ENCODE peak calls at places on chromosomes 5 and 9, in eight cellular contexts. W is WERI-Rb-1, Z is AG04450, O is mucosa of descending colon, X is lower lobe of right lung, I is nephron progenitor cell, K is endothelial cell, A is GM20000. V is an unnamed sample.

GRCh38 chr9:37739222-37739621 is 14.4 kb upstream of the TRMT10B start:
- DNase-seq in W (peak; percentile 79), Z (no peak), O (no peak), X (no peak), I (no peak), K (no peak), A (no peak), V (no peak)

GRCh38 chr5:174925586-174925985 is 201.2 kb downstream of the MSX2 start:
- DNase-seq in W (no peak), Z (no peak), O (no peak), X (no peak), I (no peak), K (no peak), A (no peak), V (no peak)

GRCh38 chr5:34535944-34536628 is 120.0 kb upstream of the RAI14 start:
- DNase-seq in W (no peak), Z (no peak), O (no peak), X (no peak), I (no peak), K (no peak), A (no peak), V (no peak)

GRCh38 chr5:129249891-129250290 is 155.3 kb downstream of the ISOC1 start:
- DNase-seq in W (no peak), Z (no peak), O (no peak), X (no peak), I (no peak), K (no peak), A (no peak), V (no peak)

GRCh38 chr5:67673180-67673579 is 476.6 kb upstream of the CD180 start:
- DNase-seq in W (no peak), Z (no peak), O (no peak), X (no peak), I (no peak), K (no peak), A (no peak), V (no peak)

GRCh38 chr5:143401846-143402463 is 1.5 kb downstream of the NR3C1 start:
- DNase-seq in W (no peak), Z (no peak), O (no peak), X (no peak), I (no peak), K (no peak), A (peak; percentile 34), V (no peak)

GRCh38 chr9:87614402-87614801 is 111.5 kb upstream of the CTSL start:
- DNase-seq in W (no peak), Z (no peak), O (no peak), X (no peak), I (no peak), K (no peak), A (no peak), V (no peak)

GRCh38 chr5:122773615-122774014 is 1.3 kb upstream of the SNX2 start:
- DNase-seq in W (no peak), Z (no peak), O (no peak), X (no peak), I (no peak), K (no peak), A (no peak), V (no peak)

GRCh38 chr5:35922468-35922867 is 16.0 kb downstream of the CAPSL start:
- DNase-seq in W (no peak), Z (no peak), O (no peak), X (no peak), I (no peak), K (no peak), A (no peak), V (no peak)

GRCh38 chr9:99103909-99104458 is 929 bp upstream of the TGFBR1 start:
- DNase-seq in W (no peak), Z (no peak), O (peak; percentile 53), X (no peak), I (no peak), K (no peak), A (peak; percentile 20), V (peak; percentile 21)

GRCh38 chr5:96381526-96381925 is 51.5 kb downstream of the PCSK1 start:
- DNase-seq in W (peak; percentile 30), Z (no peak), O (no peak), X (no peak), I (peak; percentile 18), K (no peak), A (no peak), V (no peak)

GRCh38 chr5:158246661-158247060 is 387.7 kb upstream of the CLINT1 start:
- DNase-seq in W (peak; percentile 21), Z (no peak), O (no peak), X (no peak), I (no peak), K (no peak), A (no peak), V (peak; percentile 16)

GRCh38 chr5:160105686-160106085 is 13.6 kb downstream of the PWWP2A start:
- DNase-seq in W (no peak), Z (no peak), O (no peak), X (no peak), I (no peak), K (no peak), A (peak; percentile 45), V (no peak)

GRCh38 chr9:69174645-69175487 is 789 bp downstream of the TJP2 start:
- DNase-seq in W (peak; percentile 32), Z (peak; percentile 93), O (no peak), X (no peak), I (peak; percentile 50), K (no peak), A (peak; percentile 76), V (peak; percentile 58)

GRCh38 chr9:38003230-38003629 is 65.8 kb downstream of the SHB start:
- DNase-seq in W (no peak), Z (no peak), O (no peak), X (no peak), I (no peak), K (no peak), A (no peak), V (no peak)

GRCh38 chr5:150121448-150122157 is 34.0 kb downstream of the PDGFRB start:
- DNase-seq in W (no peak), Z (no peak), O (no peak), X (no peak), I (no peak), K (no peak), A (no peak), V (no peak)

GRCh38 chr9:132409828-132410528 is at the start of gene CFAP77:
- DNase-seq in W (peak; percentile 54), Z (peak; percentile 13), O (peak; percentile 60), X (peak; percentile 64), I (peak; percentile 72), K (peak; percentile 68), A (peak; percentile 69), V (peak; percentile 62)

GRCh38 chr5:59660737-59661136 is 232.8 kb downstream of the PDE4D start:
- DNase-seq in W (no peak), Z (no peak), O (no peak), X (no peak), I (no peak), K (no peak), A (peak; percentile 17), V (no peak)

GRCh38 chr9:10674586-10674985 is 61.8 kb upstream of the PTPRD start:
- DNase-seq in W (no peak), Z (no peak), O (no peak), X (no peak), I (no peak), K (no peak), A (no peak), V (no peak)
- TF ChIP-seq CTCF in W (no peak), Z (no peak), O (no peak), X (no peak), I (no peak), K (no peak), A (no peak), V (no peak)

DNA sequence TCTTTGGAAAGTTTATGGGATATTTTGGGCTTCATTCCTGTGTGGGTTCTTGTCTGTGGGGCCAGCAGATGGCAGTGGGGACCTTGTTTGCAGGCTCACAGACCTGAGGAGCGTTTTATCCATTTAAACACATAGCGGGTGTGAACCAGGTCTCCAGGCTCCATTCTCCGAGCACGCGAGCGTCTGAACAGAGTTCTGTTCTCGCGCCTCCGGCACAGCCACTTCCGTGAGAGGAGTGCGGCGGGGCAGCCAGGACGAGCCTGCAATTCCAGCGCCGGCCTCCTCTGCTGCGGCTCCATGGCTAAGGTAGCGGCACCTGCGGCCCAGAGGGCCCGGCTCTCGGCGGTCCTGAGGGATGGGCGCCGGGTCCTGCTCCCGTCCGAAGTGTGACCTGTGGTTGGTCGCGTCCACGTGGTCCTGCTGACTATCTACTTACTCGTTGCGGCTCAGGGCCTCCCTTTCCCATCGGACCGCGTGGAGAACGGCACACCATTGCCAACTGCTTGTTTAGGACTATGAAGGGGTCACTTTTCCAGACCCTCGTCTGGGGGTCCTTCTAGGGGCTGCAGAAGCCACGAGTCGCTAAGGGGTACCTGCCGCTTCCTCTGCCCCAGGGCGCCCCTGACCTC is 7.3 kb downstream of the NRARP start:
- DNase-seq in W (peak; percentile 64), Z (no peak), O (peak; percentile 70), X (no peak), I (peak; percentile 20), K (peak; percentile 36), A (no peak), V (peak; percentile 41)
- TF ChIP-seq CTCF in W (peak; percentile 33), Z (peak; percentile 28), O (no peak), X (peak; percentile 21), I (no peak), K (no peak), A (no peak), V (no peak)

GRCh38 chr9:107638496-107638895 is 148.9 kb upstream of the KLF4 start:
- DNase-seq in W (no peak), Z (no peak), O (no peak), X (no peak), I (no peak), K (no peak), A (no peak), V (no peak)

GRCh38 chr9:107639426-107639825 is 149.9 kb upstream of the KLF4 start:
- DNase-seq in W (peak; percentile 45), Z (no peak), O (no peak), X (no peak), I (no peak), K (no peak), A (no peak), V (no peak)

GRCh38 chr9:107636596-107637405 is 147.2 kb upstream of the KLF4 start:
- DNase-seq in W (no peak), Z (no peak), O (no peak), X (no peak), I (no peak), K (no peak), A (no peak), V (no peak)

GRCh38 chr9:107638922-107639321 is 149.4 kb upstream of the KLF4 start:
- DNase-seq in W (peak; percentile 78), Z (no peak), O (peak; percentile 85), X (peak; percentile 60), I (peak; percentile 16), K (no peak), A (no peak), V (no peak)

GRCh38 chr9:107637421-107638420 is 148.2 kb upstream of the KLF4 start:
- DNase-seq in W (peak; percentile 67), Z (peak; percentile 95), O (peak; percentile 84), X (peak; percentile 87), I (peak; percentile 75), K (peak; percentile 83), A (peak; percentile 67), V (peak; percentile 74)
- TF ChIP-seq CTCF in W (no peak), Z (peak; percentile 30), O (no peak), X (peak; percentile 47), I (no peak), K (no peak), A (no peak), V (no peak)

DNA sequence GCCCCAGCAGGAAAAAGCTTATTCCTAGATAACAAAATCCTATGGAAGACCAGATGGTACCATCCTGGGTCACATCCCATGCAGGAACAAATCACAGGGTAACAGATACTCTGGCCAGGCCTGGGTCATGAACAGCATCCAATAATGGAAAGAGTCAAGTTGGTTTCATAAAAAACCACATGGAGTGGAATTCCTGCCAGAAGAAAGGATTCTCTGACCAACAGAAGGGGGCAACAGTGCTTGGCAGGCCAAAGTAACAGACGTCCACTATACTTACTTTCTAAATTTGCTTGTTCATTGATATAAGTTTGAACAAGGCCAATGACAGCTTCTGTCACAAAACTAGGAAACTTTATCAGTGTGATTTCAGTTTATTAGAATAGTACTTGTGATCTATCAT is 273.5 kb downstream of the ARRDC3 start:
- DNase-seq in W (no peak), Z (no peak), O (no peak), X (no peak), I (no peak), K (no peak), A (no peak), V (no peak)
- TF ChIP-seq CTCF in W (no peak), Z (no peak), O (no peak), X (no peak), I (no peak), K (no peak), A (no peak), V (no peak)

V was measured in glutamatergic neuron.